ENCODE peak calls at places on chromosomes 6 and 20, in four cellular contexts. G is hepatocyte, J is heart left ventricle, F is B cell. I is an unnamed sample.

GRCh38 chr6:52590634-52590985 is 13.8 kb upstream of the TRAM2 start:
- DNase-seq in G (no peak), J (no peak), F (no peak), I (no peak)

GRCh38 chr6:97288188-97288587 is 5.2 kb upstream of the MMS22L start:
- DNase-seq in G (no peak), J (no peak), F (no peak), I (no peak)

GRCh38 chr6:167910652-167911051 is 83.9 kb downstream of the AFDN start:
- DNase-seq in G (no peak), J (no peak), F (no peak), I (no peak)

GRCh38 chr20:43723735-43724134 is 3.1 kb downstream of the GTSF1L start:
- DNase-seq in G (no peak), J (no peak), F (no peak), I (no peak)

GRCh38 chr6:166586424-166587156 is at the start of gene RAMACL:
- DNase-seq in G (no peak), J (no peak), F (peak), I (no peak)

GRCh38 chr20:32706486-32706885 is 32.7 kb upstream of the C20orf203 start:
- DNase-seq in G (no peak), J (no peak), F (no peak), I (no peak)

GRCh38 chr6:163206196-163206595 is 208.3 kb upstream of the QKI start:
- DNase-seq in G (no peak), J (no peak), F (no peak), I (no peak)

GRCh38 chr20:40931348-40932044 is 97.1 kb upstream of the TOP1 start:
- DNase-seq in G (no peak), J (no peak), F (no peak), I (no peak)

GRCh38 chr6:138290563-138290962 is 72.3 kb upstream of the PBOV1 start:
- DNase-seq in G (no peak), J (no peak), F (no peak), I (no peak)

GRCh38 chr20:37681384-37681977 is 12.3 kb upstream of the CTNNBL1 start:
- DNase-seq in G (no peak), J (no peak), F (no peak), I (no peak)

GRCh38 chr6:159063549-159063948 is 18.8 kb upstream of the TAGAP start:
- DNase-seq in G (no peak), J (no peak), F (no peak), I (no peak)

GRCh38 chr6:92827104-92827503 is 592.3 kb downstream of the EPHA7 start:
- DNase-seq in G (no peak), J (no peak), F (no peak), I (no peak)

GRCh38 chr6:56101141-56101553 is 146.2 kb downstream of the COL21A1 start:
- DNase-seq in G (peak), J (no peak), F (no peak), I (peak)

GRCh38 chr6:66496659-66497058 is 789.6 kb upstream of the EYS start:
- DNase-seq in G (peak), J (no peak), F (no peak), I (no peak)
- TF ChIP-seq CTCF in G (peak), J (no peak), F (no peak), I (no peak)

GRCh38 chr6:6824381-6824780 is 235.9 kb downstream of the LY86 start:
- DNase-seq in G (no peak), J (no peak), F (no peak), I (no peak)
- TF ChIP-seq CTCF in G (no peak), J (no peak), F (no peak), I (no peak)

GRCh38 chr6:157158897-157159296 is 164.4 kb downstream of the TMEM242 start:
- DNase-seq in G (no peak), J (no peak), F (no peak), I (no peak)
- TF ChIP-seq CTCF in G (no peak), J (no peak), F (no peak), I (no peak)

DNA sequence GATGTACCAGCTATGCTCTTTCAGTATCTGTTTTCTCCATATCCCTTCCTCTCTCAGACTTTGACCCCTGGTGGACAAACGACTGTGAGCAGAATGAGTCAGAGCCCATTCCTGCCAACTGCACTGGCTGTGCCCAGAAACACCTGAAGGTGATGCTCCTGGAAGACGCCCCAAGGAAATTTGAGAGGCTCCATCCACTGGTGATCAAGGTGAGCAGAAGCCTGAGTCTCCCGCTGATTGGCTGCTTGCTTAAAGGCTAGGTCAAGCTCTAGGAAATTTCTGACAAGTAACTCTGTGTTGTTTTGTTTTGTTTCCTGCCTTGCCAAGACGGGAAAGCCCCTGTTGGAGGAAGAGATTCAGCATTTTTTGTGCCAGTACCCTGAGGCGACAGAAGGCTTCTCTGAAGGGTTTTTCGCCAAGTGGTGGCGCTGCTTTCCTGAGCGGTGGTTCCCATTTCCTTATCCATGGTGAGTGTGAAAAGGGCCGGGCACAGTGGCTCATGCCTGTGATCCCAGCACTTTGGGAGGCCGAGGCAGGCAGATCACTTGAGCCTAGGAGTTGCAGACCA is 28.6 kb downstream of the C6orf89 start:
- DNase-seq in G (peak), J (no peak), F (no peak), I (no peak)
- TF ChIP-seq CTCF in G (peak), J (no peak), F (no peak), I (no peak)

GRCh38 chr20:16240355-16240754 is 332.9 kb downstream of the KIF16B start:
- DNase-seq in G (no peak), J (no peak), F (no peak), I (no peak)

GRCh38 chr20:16246870-16247269 is 326.4 kb downstream of the KIF16B start:
- DNase-seq in G (no peak), J (no peak), F (no peak), I (no peak)

GRCh38 chr20:16243470-16243869 is 329.8 kb downstream of the KIF16B start:
- DNase-seq in G (no peak), J (no peak), F (no peak), I (no peak)

GRCh38 chr20:16245879-16246278 is 327.4 kb downstream of the KIF16B start:
- DNase-seq in G (no peak), J (no peak), F (no peak), I (no peak)

DNA sequence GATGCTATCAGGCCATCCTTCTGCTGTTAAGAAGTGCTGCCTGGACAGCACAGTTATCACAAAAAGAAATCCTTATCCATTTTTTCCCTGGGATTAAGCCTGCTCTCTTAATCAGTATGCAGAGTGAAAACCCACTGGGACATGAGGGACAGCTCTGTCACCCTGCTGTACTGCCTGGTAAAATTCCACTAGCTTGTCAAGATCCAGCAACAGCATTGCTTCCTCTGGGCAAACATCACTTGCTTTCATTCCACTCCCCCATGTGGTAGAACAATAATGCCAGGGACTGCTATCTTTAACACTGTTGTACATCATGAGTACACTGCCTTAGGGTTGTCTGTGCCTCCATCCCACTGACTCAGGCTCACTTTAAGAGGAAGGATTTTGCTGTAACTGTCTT is 331.3 kb downstream of the KIF16B start:
- DNase-seq in G (peak), J (no peak), F (no peak), I (no peak)
- TF ChIP-seq CTCF in G (peak), J (no peak), F (peak), I (no peak)

I was measured in CD14-positive monocyte.